ENCODE peak calls at places on chromosomes 12 and 14, in eight cellular contexts. V is fibroblast of the aortic adventitia; O is posterior vena cava; F is NCI-H2081; U is CD8-positive, alpha-beta memory T cell; X is NCI-H1092; K is WTC11; W is dermis microvascular lymphatic vessel endothelial cell. R is an unnamed sample.
A peak's percentile ranks its signal among the peaks of the same experiment; 100 is the strongest.

GRCh38 chr14:36604757-36605505 is 22.5 kb upstream of the NKX2-8 start:
- DNase-seq in O (no peak), K (peak; percentile 60), X (peak; percentile 87), W (peak; percentile 67), F (peak; percentile 80), U (peak; percentile 8), V (peak; percentile 79), R (peak; percentile 82)

GRCh38 chr12:78916845-78917480 is 52.4 kb downstream of the SYT1 start:
- DNase-seq in F (no peak), V (peak; percentile 39), U (no peak), O (no peak), X (no peak), K (no peak), W (no peak), R (no peak)

GRCh38 chr12:54439521-54440255 is 20.6 kb upstream of the ITGA5 start:
- DNase-seq in F (peak; percentile 24), X (peak; percentile 14), K (no peak), W (peak; percentile 81), O (no peak), U (peak; percentile 63), V (peak; percentile 89), R (peak; percentile 84)

GRCh38 chr14:91170504-91171121 is 56.7 kb downstream of the DGLUCY start:
- DNase-seq in X (no peak), K (no peak), U (no peak), O (no peak), V (peak; percentile 71), F (no peak), W (no peak), R (no peak)

GRCh38 chr12:57724003-57724935 is 14.3 kb downstream of the AGAP2 start:
- DNase-seq in U (no peak), X (no peak), O (no peak), K (no peak), F (no peak), V (no peak), W (no peak), R (no peak)

GRCh38 chr12:54981796-54982195 is 2.8 kb downstream of the TESPA1 start:
- DNase-seq in W (no peak), X (no peak), F (no peak), U (no peak), K (no peak), V (no peak), O (no peak), R (no peak)

GRCh38 chr14:94998702-94999101 is 158.6 kb downstream of the DICER1 start:
- DNase-seq in O (no peak), V (no peak), U (no peak), F (no peak), W (peak; percentile 2), X (no peak), K (peak; percentile 65), R (no peak)

GRCh38 chr12:93784339-93785086 is 107.3 kb downstream of the CRADD start:
- DNase-seq in W (peak; percentile 88), X (no peak), F (no peak), O (peak; percentile 78), K (no peak), U (peak; percentile 23), V (peak; percentile 71), R (no peak)

GRCh38 chr14:103594265-103594664 is 31.5 kb downstream of the COA8 start:
- DNase-seq in O (no peak), W (no peak), K (peak; percentile 24), X (peak; percentile 38), V (no peak), F (peak; percentile 82), U (no peak), R (no peak)

R was measured in RKO.